ENCODE peak calls at places on chromosomes 2 and 18, in nine cellular contexts. Q, I, V, P, H, Z, F, U and K are unnamed samples.

GRCh38 chr2:33411765-33412164 is 64.7 kb upstream of the RASGRP3 start:
- DNase-seq in Z (no peak), F (no peak), H (no peak), V (no peak), I (no peak), U (no peak), P (no peak), Q (no peak), K (peak)

GRCh38 chr2:12005886-12006681 is 259.7 kb downstream of the LPIN1 start:
- DNase-seq in F (no peak), H (no peak), Q (no peak), Z (peak), P (peak), I (peak), U (peak), V (peak), K (peak)

GRCh38 chr2:56583796-56584313 is 400.1 kb downstream of the CCDC85A start:
- DNase-seq in H (no peak), I (no peak), F (peak), P (no peak), U (no peak), Q (no peak), Z (no peak), V (peak), K (no peak)

GRCh38 chr2:218806346-218806978 is 24.5 kb downstream of the CYP27A1 start:
- DNase-seq in H (no peak), Z (no peak), F (peak), P (no peak), V (peak), U (no peak), Q (peak), I (no peak), K (peak)

GRCh38 chr2:25228848-25229674 is 60.7 kb upstream of the POMC start:
- DNase-seq in Q (peak), V (peak), H (no peak), F (peak), U (peak), Z (peak), P (peak), I (no peak), K (peak)

GRCh38 chr2:149648282-149649030 is 60.9 kb upstream of the MMADHC start:
- DNase-seq in F (no peak), V (no peak), I (no peak), Z (peak), U (no peak), Q (peak), H (no peak), P (no peak), K (peak)

GRCh38 chr2:240121675-240122074 is 14.4 kb downstream of the COPS9 start:
- DNase-seq in F (no peak), V (no peak), H (no peak), Z (no peak), I (no peak), Q (no peak), U (no peak), P (no peak), K (no peak)

GRCh38 chr2:24049485-24050021 is at the start of gene FKBP1B:
- DNase-seq in F (peak), V (peak), Z (peak), I (peak), U (peak), Q (peak), P (peak), H (no peak), K (peak)

GRCh38 chr2:161415467-161416293 is 417 bp upstream of the TBR1 start:
- DNase-seq in I (no peak), V (no peak), P (no peak), Q (no peak), Z (peak), U (no peak), H (no peak), F (peak), K (no peak)

GRCh38 chr2:158211516-158211915 is 109.8 kb downstream of the UPP2 start:
- DNase-seq in Q (peak), V (no peak), U (no peak), F (no peak), H (no peak), I (no peak), Z (no peak), P (no peak), K (peak)

GRCh38 chr2:890791-891190 is 59.9 kb upstream of the SNTG2 start:
- DNase-seq in H (no peak), P (no peak), U (no peak), F (no peak), I (no peak), Z (no peak), Q (no peak), V (no peak), K (peak)

GRCh38 chr2:226048625-226049024 is 649.1 kb downstream of the NYAP2 start:
- DNase-seq in U (no peak), H (no peak), I (no peak), Z (no peak), V (no peak), Q (peak), P (no peak), F (peak), K (peak)

GRCh38 chr2:233422050-233422639 is 67.9 kb downstream of the DGKD start:
- DNase-seq in H (no peak), V (no peak), F (no peak), P (peak), Q (peak), I (peak), U (peak), Z (no peak), K (no peak)

GRCh38 chr2:47503481-47504070 is 100.6 kb downstream of the MSH2 start:
- DNase-seq in Z (no peak), P (no peak), I (no peak), H (no peak), F (no peak), Q (no peak), V (no peak), U (no peak), K (no peak)

GRCh38 chr2:241538838-241539615 is 19.5 kb upstream of the BOK start:
- DNase-seq in U (no peak), V (no peak), Q (no peak), I (no peak), Z (no peak), P (no peak), H (no peak), F (no peak), K (no peak)

GRCh38 chr2:22213237-22213636 is 1089.5 kb downstream of the TDRD15 start:
- DNase-seq in V (no peak), F (no peak), U (no peak), Q (no peak), P (no peak), I (no peak), Z (no peak), H (no peak), K (no peak)

GRCh38 chr2:172251231-172251630 is 148.5 kb upstream of the DLX2 start:
- DNase-seq in Z (no peak), Q (no peak), V (no peak), F (no peak), P (no peak), U (no peak), H (no peak), I (no peak), K (no peak)

GRCh38 chr2:238129166-238130010 is 9.1 kb upstream of the KLHL30 start:
- DNase-seq in Q (no peak), H (no peak), V (no peak), Z (no peak), U (no peak), F (no peak), P (no peak), I (no peak), K (no peak)

GRCh38 chr2:31372097-31372496 is 42.4 kb downstream of the XDH start:
- DNase-seq in U (no peak), P (no peak), H (no peak), I (no peak), V (no peak), F (no peak), Z (no peak), Q (no peak), K (no peak)

GRCh38 chr2:209663666-209664065 is 108.0 kb upstream of the UNC80 start:
- DNase-seq in H (no peak), V (no peak), Z (no peak), F (no peak), U (no peak), I (no peak), P (no peak), Q (no peak), K (no peak)

GRCh38 chr2:240919161-240919781 is 13.1 kb downstream of the CROCC2 start:
- DNase-seq in I (peak), U (no peak), Z (peak), H (peak), V (no peak), Q (no peak), F (no peak), P (peak), K (no peak)

GRCh38 chr18:57429607-57430165 is 5.5 kb upstream of the ONECUT2 start:
- DNase-seq in F (peak), P (no peak), H (no peak), V (no peak), U (no peak), Q (no peak), I (no peak), Z (peak), K (no peak)

GRCh38 chr18:9898792-9899549 is 13.2 kb downstream of the TXNDC2 start:
- DNase-seq in P (no peak), Q (no peak), H (no peak), I (no peak), U (no peak), Z (peak), V (peak), F (no peak), K (no peak)

GRCh38 chr2:72156872-72157271 is 9.2 kb upstream of the CYP26B1 start:
- DNase-seq in P (no peak), F (no peak), I (no peak), H (no peak), Q (no peak), Z (no peak), U (no peak), V (no peak), K (no peak)

GRCh38 chr2:121694398-121695178 is 42.1 kb downstream of the NIFK start:
- DNase-seq in V (no peak), Z (peak), P (no peak), I (no peak), F (no peak), U (no peak), Q (peak), H (no peak), K (peak)

GRCh38 chr18:23694642-23695430 is 5.6 kb downstream of the LAMA3 start:
- DNase-seq in Q (no peak), U (no peak), P (no peak), F (no peak), Z (no peak), I (no peak), V (no peak), H (no peak), K (no peak)

GRCh38 chr2:96847586-96847985 is 3.8 kb upstream of the ANKRD23 start:
- DNase-seq in H (no peak), V (no peak), P (no peak), I (no peak), F (no peak), U (no peak), Q (no peak), Z (no peak), K (no peak)

GRCh38 chr18:2111456-2111855 is 459.8 kb downstream of the METTL4 start:
- DNase-seq in V (no peak), U (no peak), F (no peak), I (no peak), P (no peak), Q (peak), Z (no peak), H (no peak), K (no peak)

GRCh38 chr2:135052997-135053474 is 944 bp downstream of the RAB3GAP1 start:
- DNase-seq in U (peak), F (peak), V (no peak), Z (no peak), H (no peak), Q (peak), P (peak), I (peak), K (peak)

GRCh38 chr2:9262671-9263171 is 56.1 kb downstream of the ASAP2 start:
- DNase-seq in U (no peak), Q (no peak), P (no peak), F (no peak), I (no peak), V (no peak), H (no peak), Z (no peak), K (no peak)

GRCh38 chr18:58727776-58728500 is 56.7 kb downstream of the MALT1 start:
- DNase-seq in Q (no peak), H (no peak), U (no peak), F (no peak), Z (no peak), P (no peak), I (no peak), V (no peak), K (peak)

GRCh38 chr18:35732652-35733051 is 151.1 kb downstream of the GALNT1 start:
- DNase-seq in Z (no peak), Q (no peak), H (no peak), P (no peak), F (no peak), V (peak), U (no peak), I (no peak), K (peak)

GRCh38 chr18:41870191-41870590 is 84.8 kb upstream of the PIK3C3 start:
- DNase-seq in Q (no peak), F (no peak), V (peak), H (no peak), Z (no peak), I (no peak), U (no peak), P (no peak), K (no peak)

GRCh38 chr18:28189400-28190239 is 12.7 kb upstream of the CDH2 start:
- DNase-seq in U (no peak), V (peak), F (peak), P (peak), H (no peak), Q (peak), I (no peak), Z (peak), K (no peak)

GRCh38 chr2:120177011-120177621 is 46.1 kb downstream of the TMEM185B start:
- DNase-seq in V (no peak), F (peak), P (peak), I (peak), Q (no peak), U (peak), H (peak), Z (no peak), K (no peak)

GRCh38 chr2:162385516-162385915 is 41.6 kb downstream of the GCA start:
- DNase-seq in V (no peak), U (no peak), F (no peak), H (no peak), P (no peak), I (no peak), Q (no peak), Z (no peak), K (no peak)

GRCh38 chr2:212843409-212844199 is 305.0 kb upstream of the ERBB4 start:
- DNase-seq in Z (no peak), F (no peak), Q (peak), I (no peak), U (no peak), V (no peak), H (no peak), P (no peak), K (no peak)

GRCh38 chr2:47724221-47724981 is 58.5 kb upstream of the MSH6 start:
- DNase-seq in I (no peak), V (no peak), H (peak), U (no peak), Z (no peak), Q (peak), F (no peak), P (peak), K (peak)

GRCh38 chr2:71943238-71944182 is 204.2 kb downstream of the CYP26B1 start:
- DNase-seq in H (peak), Q (no peak), I (no peak), P (no peak), V (no peak), F (no peak), Z (no peak), U (no peak), K (no peak)